ENCODE peak calls at places on chromosomes 16 and 17, in eight cellular contexts. C, D, X, J, B, A, G and Y are unnamed samples.

GRCh38 chr17:77734371-77735050 is 224.0 kb upstream of the TNRC6C start:
- DNase-seq in B (peak; percentile 94), C (peak; percentile 30), G (peak; percentile 52), A (peak; percentile 95), X (no peak), J (peak; percentile 73), D (no peak), Y (no peak)

GRCh38 chr17:58666858-58667267 is 25.0 kb downstream of the TEX14 start:
- DNase-seq in G (no peak), A (peak; percentile 76), B (peak; percentile 69), D (peak; percentile 26), J (no peak), X (peak; percentile 76), C (peak; percentile 77), Y (no peak)

GRCh38 chr17:48441231-48441711 is 11.3 kb upstream of the SKAP1 start:
- DNase-seq in C (peak; percentile 69), D (peak; percentile 32), B (no peak), J (no peak), A (no peak), X (no peak), G (peak; percentile 44), Y (peak; percentile 71)

GRCh38 chr17:80219013-80219776 is 938 bp downstream of the SGSH start:
- DNase-seq in A (no peak), J (peak; percentile 89), B (peak; percentile 82), D (peak; percentile 90), G (peak; percentile 91), C (peak; percentile 97), X (peak; percentile 45), Y (peak; percentile 89)

GRCh38 chr17:7992516-7992915 is 9.9 kb upstream of the GUCY2D start:
- DNase-seq in D (no peak), G (peak; percentile 79), A (no peak), X (no peak), J (peak; percentile 42), B (no peak), C (no peak), Y (no peak)

GRCh38 chr16:10501016-10501607 is 79.3 kb downstream of the EMP2 start:
- DNase-seq in C (no peak), G (no peak), J (no peak), B (no peak), A (no peak), X (no peak), D (peak; percentile 10), Y (peak; percentile 43)

GRCh38 chr17:27109346-27109745 is 184.6 kb upstream of the WSB1 start:
- DNase-seq in B (no peak), C (no peak), X (no peak), A (no peak), D (no peak), G (no peak), J (no peak), Y (no peak)

GRCh38 chr17:9244066-9245052 is 223.0 kb downstream of the NTN1 start:
- DNase-seq in J (no peak), X (no peak), G (no peak), D (no peak), A (no peak), C (no peak), B (peak; percentile 61), Y (no peak)

GRCh38 chr16:7964717-7965116 is 625.6 kb downstream of the TMEM114 start:
- DNase-seq in C (no peak), D (no peak), G (no peak), A (no peak), X (no peak), J (no peak), B (no peak), Y (no peak)

GRCh38 chr16:5045499-5046115 is 11.9 kb upstream of the NAGPA start:
- DNase-seq in D (no peak), B (no peak), X (no peak), A (no peak), C (no peak), J (no peak), G (no peak), Y (no peak)

GRCh38 chr17:77556408-77557068 is 402.0 kb upstream of the TNRC6C start:
- DNase-seq in X (no peak), C (no peak), D (no peak), J (no peak), A (no peak), G (no peak), B (no peak), Y (no peak)